ENCODE peak calls at places on chromosome 2, in four cellular contexts. E is upper lobe of left lung, I is NCI-H187, V is B cell. C is an unnamed sample.

GRCh38 chr2:127121776-127122176 is 14.8 kb upstream of the BIN1 start:
- DNase-seq in V (no peak), I (no peak), E (peak), C (peak)

GRCh38 chr2:230814616-230815015 is 50.1 kb upstream of the ITM2C start:
- DNase-seq in E (no peak), I (no peak), V (no peak), C (no peak)

GRCh38 chr2:84959045-84959493 is 11.9 kb upstream of the KCMF1 start:
- DNase-seq in E (no peak), V (no peak), I (no peak), C (peak)

GRCh38 chr2:197427986-197428385 is 6.8 kb downstream of the SF3B1 start:
- DNase-seq in I (no peak), V (no peak), E (no peak), C (no peak)

GRCh38 chr2:130337735-130338325 is 4.9 kb upstream of the IMP4 start:
- DNase-seq in E (no peak), V (no peak), I (no peak), C (no peak)

GRCh38 chr2:98454500-98455235 is 10.0 kb downstream of the INPP4A start:
- DNase-seq in I (no peak), V (peak), E (peak), C (peak)

GRCh38 chr2:67342394-67342793 is 54.7 kb upstream of the ETAA1 start:
- DNase-seq in I (no peak), V (no peak), E (no peak), C (no peak)

GRCh38 chr2:71591044-71591443 is 137.7 kb downstream of the DYSF start:
- DNase-seq in E (no peak), V (no peak), I (no peak), C (no peak)

GRCh38 chr2:226636586-226636985 is 163.0 kb downstream of the IRS1 start:
- DNase-seq in E (no peak), I (no peak), V (no peak), C (no peak)

GRCh38 chr2:215702116-215702905 is 266.4 kb upstream of the FN1 start:
- DNase-seq in E (no peak), I (no peak), V (no peak), C (no peak)

GRCh38 chr2:73931531-73932500 is 5.1 kb downstream of the DGUOK start:
- DNase-seq in I (no peak), V (no peak), E (no peak), C (peak)

GRCh38 chr2:234981197-234982095 is 29.6 kb downstream of the SH3BP4 start:
- DNase-seq in I (no peak), V (no peak), E (peak), C (peak)

GRCh38 chr2:74919827-74920226 is 38.6 kb upstream of the POLE4 start:
- DNase-seq in V (peak), E (peak), I (no peak), C (peak)

GRCh38 chr2:238949710-238950345 is 101.9 kb downstream of the TWIST2 start:
- DNase-seq in V (no peak), I (no peak), E (peak), C (no peak)

GRCh38 chr2:226963528-226963927 is 127.7 kb downstream of the RHBDD1 start:
- DNase-seq in V (no peak), I (no peak), E (no peak), C (peak)

GRCh38 chr2:130728007-130728454 is 839 bp upstream of the GPR148 start:
- DNase-seq in V (no peak), E (no peak), I (peak), C (no peak)

GRCh38 chr2:144801766-144802165 is 281.8 kb upstream of the ZEB2 start:
- DNase-seq in E (no peak), I (no peak), V (no peak), C (peak)

GRCh38 chr2:42234056-42234455 is 64.9 kb downstream of the EML4 start:
- DNase-seq in V (no peak), E (no peak), I (no peak), C (no peak)

GRCh38 chr2:18500333-18500732 is 60.1 kb downstream of the RDH14 start:
- DNase-seq in I (no peak), E (no peak), V (no peak), C (no peak)

GRCh38 chr2:45723857-45724256 is 72.4 kb downstream of the PRKCE start:
- DNase-seq in V (no peak), I (no peak), E (no peak), C (no peak)

GRCh38 chr2:110876167-110876999 is 144.0 kb downstream of the ACOXL start:
- DNase-seq in I (no peak), V (no peak), E (no peak), C (no peak)

GRCh38 chr2:160376576-160376975 is 117.0 kb downstream of the RBMS1 start:
- DNase-seq in E (no peak), V (no peak), I (no peak), C (no peak)

GRCh38 chr2:12379143-12379542 is 337.6 kb upstream of the TRIB2 start:
- DNase-seq in V (no peak), I (no peak), E (no peak), C (no peak)

GRCh38 chr2:100978582-100979051 is 23.5 kb upstream of the RPL31 start:
- DNase-seq in V (no peak), I (no peak), E (no peak), C (peak)

GRCh38 chr2:203869610-203870042 is 2.1 kb downstream of the CTLA4 start:
- DNase-seq in I (no peak), V (no peak), E (no peak), C (no peak)

GRCh38 chr2:203030991-203031390 is 16.3 kb downstream of the NBEAL1 start:
- DNase-seq in V (no peak), E (no peak), I (no peak), C (no peak)

GRCh38 chr2:147829106-147829505 is 15.7 kb upstream of the ACVR2A start:
- DNase-seq in I (no peak), V (no peak), E (no peak), C (no peak)

C was measured in MG63.